ENCODE peak calls at places on chromosome 11, in nine cellular contexts. One of them, this sample, is unnamed.

GRCh38 chr11:62611705-62612365 is 740 bp downstream of the EML3 start:
- DNase-seq in left ventricle myocardium inferior: peak; percentile 57
- DNase-seq in AG04450: no peak
- DNase-seq in heart right ventricle: peak; percentile 59
- DNase-seq in kidney epithelial cell: no peak
- DNase-seq in epithelial cell of esophagus: peak; percentile 39
- DNase-seq in astrocyte of the cerebellum: peak; percentile 43
- DNase-seq in stomach: peak; percentile 57
- DNase-seq in psoas muscle: peak; percentile 76
- DNase-seq in this sample: no peak

GRCh38 chr11:80103149-80103859 is 662.5 kb upstream of the TENM4 start:
- DNase-seq in left ventricle myocardium inferior: no peak
- DNase-seq in AG04450: peak; percentile 79
- DNase-seq in heart right ventricle: no peak
- DNase-seq in kidney epithelial cell: peak; percentile 92
- DNase-seq in epithelial cell of esophagus: peak; percentile 84
- DNase-seq in astrocyte of the cerebellum: peak; percentile 61
- DNase-seq in stomach: no peak
- DNase-seq in psoas muscle: no peak
- DNase-seq in this sample: peak; percentile 16

GRCh38 chr11:123381817-123382554 is 48.1 kb upstream of the GRAMD1B start:
- DNase-seq in left ventricle myocardium inferior: no peak
- DNase-seq in AG04450: no peak
- DNase-seq in heart right ventricle: no peak
- DNase-seq in kidney epithelial cell: no peak
- DNase-seq in epithelial cell of esophagus: no peak
- DNase-seq in astrocyte of the cerebellum: no peak
- DNase-seq in stomach: no peak
- DNase-seq in psoas muscle: no peak
- DNase-seq in this sample: no peak

GRCh38 chr11:61163714-61164609 is 2.7 kb upstream of the VPS37C start:
- DNase-seq in left ventricle myocardium inferior: no peak
- DNase-seq in AG04450: no peak
- DNase-seq in heart right ventricle: no peak
- DNase-seq in kidney epithelial cell: no peak
- DNase-seq in epithelial cell of esophagus: no peak
- DNase-seq in astrocyte of the cerebellum: no peak
- DNase-seq in stomach: peak; percentile 20
- DNase-seq in psoas muscle: no peak
- DNase-seq in this sample: no peak

GRCh38 chr11:78735711-78736110 is 161.0 kb upstream of the NARS2 start:
- DNase-seq in left ventricle myocardium inferior: no peak
- DNase-seq in AG04450: no peak
- DNase-seq in heart right ventricle: no peak
- DNase-seq in kidney epithelial cell: no peak
- DNase-seq in epithelial cell of esophagus: no peak
- DNase-seq in astrocyte of the cerebellum: no peak
- DNase-seq in stomach: no peak
- DNase-seq in psoas muscle: no peak
- DNase-seq in this sample: no peak

GRCh38 chr11:126083829-126084607 is 21.4 kb upstream of the CDON start:
- DNase-seq in left ventricle myocardium inferior: no peak
- DNase-seq in AG04450: no peak
- DNase-seq in heart right ventricle: no peak
- DNase-seq in kidney epithelial cell: no peak
- DNase-seq in epithelial cell of esophagus: no peak
- DNase-seq in astrocyte of the cerebellum: no peak
- DNase-seq in stomach: no peak
- DNase-seq in psoas muscle: no peak
- DNase-seq in this sample: no peak

GRCh38 chr11:78690588-78690987 is 115.9 kb upstream of the NARS2 start:
- DNase-seq in left ventricle myocardium inferior: no peak
- DNase-seq in AG04450: no peak
- DNase-seq in heart right ventricle: no peak
- DNase-seq in kidney epithelial cell: peak; percentile 7
- DNase-seq in epithelial cell of esophagus: peak; percentile 27
- DNase-seq in astrocyte of the cerebellum: no peak
- DNase-seq in stomach: no peak
- DNase-seq in psoas muscle: no peak
- DNase-seq in this sample: no peak

GRCh38 chr11:102347526-102348331 is 715 bp downstream of the BIRC2 start:
- DNase-seq in left ventricle myocardium inferior: no peak
- DNase-seq in AG04450: no peak
- DNase-seq in heart right ventricle: no peak
- DNase-seq in kidney epithelial cell: no peak
- DNase-seq in epithelial cell of esophagus: peak; percentile 43
- DNase-seq in astrocyte of the cerebellum: no peak
- DNase-seq in stomach: no peak
- DNase-seq in psoas muscle: no peak
- DNase-seq in this sample: peak; percentile 28

GRCh38 chr11:134125507-134125906 is 56.6 kb downstream of the JAM3 start:
- DNase-seq in left ventricle myocardium inferior: no peak
- DNase-seq in AG04450: no peak
- DNase-seq in heart right ventricle: no peak
- DNase-seq in kidney epithelial cell: no peak
- DNase-seq in epithelial cell of esophagus: no peak
- DNase-seq in astrocyte of the cerebellum: no peak
- DNase-seq in stomach: no peak
- DNase-seq in psoas muscle: no peak
- DNase-seq in this sample: no peak
- H3K4me3 ChIP-seq in left ventricle myocardium inferior: peak overlapping the region; percentile 71
- H3K4me3 ChIP-seq in AG04450: peak overlapping the region; percentile 58
- H3K4me3 ChIP-seq in heart right ventricle: peak overlapping the region; percentile 45
- H3K4me3 ChIP-seq in kidney epithelial cell: no peak overlapping the region
- H3K4me3 ChIP-seq in epithelial cell of esophagus: no peak overlapping the region
- H3K4me3 ChIP-seq in astrocyte of the cerebellum: no peak overlapping the region
- H3K4me3 ChIP-seq in stomach: peak overlapping the region; percentile 44
- H3K4me3 ChIP-seq in psoas muscle: peak overlapping the region; percentile 72
- H3K4me3 ChIP-seq in this sample: peak overlapping the region; percentile 50

DNA sequence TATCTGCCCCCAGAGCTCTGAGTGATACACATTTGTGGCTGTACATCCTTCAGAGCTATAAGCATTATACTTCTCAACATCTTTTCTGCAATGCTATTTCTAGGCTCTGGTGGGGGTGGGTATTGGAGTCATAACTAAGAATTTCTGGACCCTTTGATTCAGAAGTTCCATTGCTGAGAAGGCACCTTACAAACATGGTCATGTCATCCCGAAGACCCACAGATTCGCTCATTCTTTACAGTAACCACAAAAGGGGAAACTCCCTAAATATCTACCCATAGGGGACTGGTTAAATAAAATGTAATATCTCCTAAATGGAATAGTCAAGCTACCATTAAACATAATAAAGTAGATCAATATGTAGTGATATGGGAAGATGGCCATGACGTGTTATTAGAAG is 98.8 kb downstream of the PRR5L start:
- DNase-seq in left ventricle myocardium inferior: no peak
- DNase-seq in AG04450: no peak
- DNase-seq in heart right ventricle: no peak
- DNase-seq in kidney epithelial cell: no peak
- DNase-seq in epithelial cell of esophagus: no peak
- DNase-seq in astrocyte of the cerebellum: no peak
- DNase-seq in stomach: no peak
- DNase-seq in psoas muscle: no peak
- DNase-seq in this sample: no peak
- TF ChIP-seq CTCF in left ventricle myocardium inferior: no peak
- TF ChIP-seq CTCF in AG04450: no peak
- TF ChIP-seq CTCF in heart right ventricle: no peak
- TF ChIP-seq CTCF in kidney epithelial cell: no peak
- TF ChIP-seq CTCF in epithelial cell of esophagus: no peak
- TF ChIP-seq CTCF in astrocyte of the cerebellum: no peak
- TF ChIP-seq CTCF in stomach: no peak
- TF ChIP-seq CTCF in psoas muscle: no peak
- TF ChIP-seq CTCF in this sample: no peak

GRCh38 chr11:66365711-66366619 is 5.6 kb downstream of the SLC29A2 start:
- DNase-seq in left ventricle myocardium inferior: no peak
- DNase-seq in AG04450: no peak
- DNase-seq in heart right ventricle: no peak
- DNase-seq in kidney epithelial cell: no peak
- DNase-seq in epithelial cell of esophagus: no peak
- DNase-seq in astrocyte of the cerebellum: no peak
- DNase-seq in stomach: no peak
- DNase-seq in psoas muscle: peak; percentile 51
- DNase-seq in this sample: no peak
- H3K4me3 ChIP-seq in left ventricle myocardium inferior: no peak overlapping the region
- H3K4me3 ChIP-seq in AG04450: no peak overlapping the region
- H3K4me3 ChIP-seq in heart right ventricle: no peak overlapping the region
- H3K4me3 ChIP-seq in kidney epithelial cell: no peak overlapping the region
- H3K4me3 ChIP-seq in epithelial cell of esophagus: no peak overlapping the region
- H3K4me3 ChIP-seq in astrocyte of the cerebellum: no peak overlapping the region
- H3K4me3 ChIP-seq in stomach: no peak overlapping the region
- H3K4me3 ChIP-seq in psoas muscle: no peak overlapping the region
- H3K4me3 ChIP-seq in this sample: no peak overlapping the region

GRCh38 chr11:64996710-64997380 is at the start of gene BATF2:
- DNase-seq in left ventricle myocardium inferior: peak; percentile 70
- DNase-seq in AG04450: no peak
- DNase-seq in heart right ventricle: peak; percentile 82
- DNase-seq in kidney epithelial cell: no peak
- DNase-seq in epithelial cell of esophagus: peak; percentile 32
- DNase-seq in astrocyte of the cerebellum: no peak
- DNase-seq in stomach: peak; percentile 89
- DNase-seq in psoas muscle: peak; percentile 86
- DNase-seq in this sample: peak; percentile 89
- TF ChIP-seq CTCF in left ventricle myocardium inferior: peak; percentile 53
- TF ChIP-seq CTCF in AG04450: peak; percentile 58
- TF ChIP-seq CTCF in heart right ventricle: peak; percentile 60
- TF ChIP-seq CTCF in kidney epithelial cell: peak; percentile 56
- TF ChIP-seq CTCF in epithelial cell of esophagus: no peak
- TF ChIP-seq CTCF in astrocyte of the cerebellum: peak; percentile 19
- TF ChIP-seq CTCF in stomach: peak; percentile 64
- TF ChIP-seq CTCF in psoas muscle: peak; percentile 42
- TF ChIP-seq CTCF in this sample: peak; percentile 58

DNA sequence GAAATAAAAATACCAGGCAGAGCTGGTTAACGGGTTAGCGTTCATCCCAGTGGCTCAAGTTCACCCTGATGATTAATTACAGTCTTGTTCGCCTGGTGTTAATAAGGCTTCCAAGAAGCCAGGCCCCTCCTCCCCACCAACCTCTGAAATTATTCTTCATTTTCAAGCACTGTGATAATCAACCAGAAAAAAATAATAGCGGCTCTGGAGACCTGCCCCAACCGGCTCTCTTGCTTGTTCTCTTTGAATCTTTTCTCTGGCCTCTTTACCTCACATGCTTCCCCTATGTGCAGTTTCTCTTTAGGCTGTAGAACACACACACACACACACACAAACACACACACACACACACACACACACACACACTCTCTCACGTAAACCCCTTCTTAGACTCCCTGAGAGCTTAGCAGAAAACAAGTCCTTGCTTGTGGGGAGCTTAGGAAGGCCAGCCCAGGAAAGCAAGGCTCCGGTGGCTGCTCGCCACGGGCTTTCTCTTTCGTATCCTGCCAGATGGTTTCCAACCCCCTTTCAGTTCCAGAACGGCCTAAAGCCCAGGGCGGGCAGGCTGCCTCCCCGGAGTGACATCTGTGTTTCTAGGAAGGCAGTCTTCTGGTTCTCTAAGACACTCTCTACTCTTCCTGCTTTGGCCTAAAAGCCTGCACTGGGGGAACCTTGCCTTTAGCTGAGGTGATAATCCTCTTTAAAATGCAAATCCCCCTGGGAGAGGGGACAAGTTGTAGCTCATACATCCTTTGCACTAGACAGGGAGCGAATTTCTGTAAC is 106.4 kb upstream of the SESN3 start:
- DNase-seq in left ventricle myocardium inferior: peak; percentile 77
- DNase-seq in AG04450: no peak
- DNase-seq in heart right ventricle: peak; percentile 81
- DNase-seq in kidney epithelial cell: no peak
- DNase-seq in epithelial cell of esophagus: peak; percentile 90
- DNase-seq in astrocyte of the cerebellum: peak; percentile 51
- DNase-seq in stomach: peak; percentile 38
- DNase-seq in psoas muscle: peak; percentile 79
- DNase-seq in this sample: peak; percentile 44
- H3K4me3 ChIP-seq in left ventricle myocardium inferior: peak overlapping the region; percentile 24
- H3K4me3 ChIP-seq in AG04450: no peak overlapping the region
- H3K4me3 ChIP-seq in heart right ventricle: no peak overlapping the region
- H3K4me3 ChIP-seq in kidney epithelial cell: no peak overlapping the region
- H3K4me3 ChIP-seq in epithelial cell of esophagus: no peak overlapping the region
- H3K4me3 ChIP-seq in astrocyte of the cerebellum: no peak overlapping the region
- H3K4me3 ChIP-seq in stomach: peak overlapping the region; percentile 12
- H3K4me3 ChIP-seq in psoas muscle: peak overlapping the region; percentile 17
- H3K4me3 ChIP-seq in this sample: no peak overlapping the region

DNA sequence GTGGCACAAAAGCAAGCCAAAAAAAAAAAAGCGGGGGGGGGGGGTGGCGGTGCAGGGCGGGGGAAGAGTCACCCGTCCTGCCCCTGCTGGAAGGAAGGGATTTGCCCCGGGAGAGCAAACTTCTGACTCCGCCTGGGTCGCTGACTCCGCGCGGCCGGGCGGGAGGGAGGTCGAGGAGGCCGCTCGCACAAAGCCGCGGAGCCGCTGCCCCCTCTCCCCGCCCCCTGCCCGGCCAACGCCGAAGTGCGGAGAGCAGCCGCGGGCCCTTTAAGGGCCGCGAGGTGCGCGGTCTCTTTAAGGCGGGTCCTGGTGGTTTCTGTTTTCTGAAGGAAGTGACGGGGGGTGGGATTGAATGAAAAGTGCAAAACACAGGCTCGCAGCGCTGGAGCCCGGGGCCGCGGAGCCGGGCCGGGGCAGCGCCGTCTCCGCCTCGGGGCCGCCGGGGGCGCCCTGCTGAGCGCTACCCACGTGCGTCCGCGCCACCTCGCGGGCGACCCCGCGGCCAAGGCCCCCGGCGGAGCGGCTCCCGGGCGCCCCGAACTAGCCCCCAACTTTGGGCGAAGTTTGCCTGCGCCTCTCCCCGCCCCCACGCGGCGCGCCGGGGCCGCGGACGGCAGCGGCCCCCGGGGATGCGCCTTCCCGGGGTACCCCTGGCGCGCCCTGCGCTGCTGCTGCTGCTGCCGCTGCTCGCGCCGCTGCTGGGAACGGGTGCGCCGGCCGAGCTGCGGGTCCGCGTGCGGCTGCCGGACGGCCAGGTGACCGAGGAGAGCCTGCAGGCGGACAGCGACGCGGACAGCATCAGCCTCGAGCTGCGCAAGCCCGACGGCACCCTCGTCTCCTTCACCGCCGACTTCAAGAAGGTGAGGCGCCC is at the start of gene OAF:
- DNase-seq in left ventricle myocardium inferior: peak; percentile 84
- DNase-seq in AG04450: peak; percentile 71
- DNase-seq in heart right ventricle: peak; percentile 77
- DNase-seq in kidney epithelial cell: peak; percentile 53
- DNase-seq in epithelial cell of esophagus: peak; percentile 78
- DNase-seq in astrocyte of the cerebellum: peak; percentile 37
- DNase-seq in stomach: peak; percentile 64
- DNase-seq in psoas muscle: peak; percentile 87
- DNase-seq in this sample: peak; percentile 83
- TF ChIP-seq CTCF in left ventricle myocardium inferior: peak; percentile 52
- TF ChIP-seq CTCF in AG04450: no peak
- TF ChIP-seq CTCF in heart right ventricle: peak; percentile 23
- TF ChIP-seq CTCF in kidney epithelial cell: no peak
- TF ChIP-seq CTCF in epithelial cell of esophagus: no peak
- TF ChIP-seq CTCF in astrocyte of the cerebellum: peak; percentile 6
- TF ChIP-seq CTCF in stomach: peak; percentile 39
- TF ChIP-seq CTCF in psoas muscle: no peak
- TF ChIP-seq CTCF in this sample: no peak